ENCODE peak calls at places on chromosome 17, in four cellular contexts. X, D, S and N are unnamed samples.

GRCh38 chr17:77527394-77527793 is 386.6 kb downstream of the SEC14L1 start:
- DNase-seq in S (no peak), D (no peak), X (no peak), N (no peak)

GRCh38 chr17:53844476-53845107 is 21.9 kb downstream of the KIF2B start:
- DNase-seq in D (no peak), X (no peak), S (no peak), N (no peak)

GRCh38 chr17:43722269-43722619 is 36.3 kb downstream of the SOST start:
- DNase-seq in X (no peak), S (no peak), D (no peak), N (no peak)

GRCh38 chr17:57898487-57899311 is 48.9 kb upstream of the MRPS23 start:
- DNase-seq in D (peak; percentile 58), S (peak; percentile 60), X (no peak), N (peak; percentile 72)

GRCh38 chr17:72590382-72590781 is 469.6 kb downstream of the SOX9 start:
- DNase-seq in X (no peak), S (no peak), D (no peak), N (peak; percentile 19)

GRCh38 chr17:15444805-15445204 is 22.6 kb downstream of the CDRT4 start:
- DNase-seq in X (no peak), D (peak; percentile 37), S (no peak), N (no peak)

GRCh38 chr17:65122836-65123756 is 14.1 kb upstream of the RGS9 start:
- DNase-seq in S (peak; percentile 69), D (peak; percentile 95), X (peak; percentile 66), N (peak; percentile 83)

GRCh38 chr17:67125417-67125816 is 81.1 kb downstream of the CACNG1 start:
- DNase-seq in D (peak; percentile 71), X (no peak), S (no peak), N (no peak)

GRCh38 chr17:44961921-44962350 is 6.2 kb downstream of the C1QL1 start:
- DNase-seq in S (no peak), X (no peak), D (no peak), N (peak; percentile 49)

GRCh38 chr17:34556384-34556783 is 23.0 kb upstream of the TMEM132E start:
- DNase-seq in D (no peak), S (no peak), X (no peak), N (no peak)

GRCh38 chr17:78231991-78232759 is 744 bp downstream of the TMEM235 start:
- DNase-seq in S (no peak), X (no peak), D (peak; percentile 85), N (no peak)

GRCh38 chr17:81511800-81512559 is 619 bp downstream of the ACTG1 start:
- DNase-seq in S (no peak), D (no peak), X (no peak), N (no peak)

GRCh38 chr17:82388223-82388921 is 16.8 kb downstream of the UTS2R start:
- DNase-seq in D (peak; percentile 63), X (no peak), S (no peak), N (peak; percentile 55)

GRCh38 chr17:73874008-73874407 is 229.8 kb upstream of the SDK2 start:
- DNase-seq in S (no peak), X (peak; percentile 27), D (no peak), N (no peak)
- TF ChIP-seq TCF12 in S (no peak), X (no peak), D (no peak), N (no peak)

GRCh38 chr17:4786111-4786491 is at the start of gene VMO1:
- DNase-seq in D (peak; percentile 73), S (no peak), X (no peak), N (no peak)
- TF ChIP-seq TCF12 in D (no peak), S (no peak), X (no peak), N (no peak)

DNA sequence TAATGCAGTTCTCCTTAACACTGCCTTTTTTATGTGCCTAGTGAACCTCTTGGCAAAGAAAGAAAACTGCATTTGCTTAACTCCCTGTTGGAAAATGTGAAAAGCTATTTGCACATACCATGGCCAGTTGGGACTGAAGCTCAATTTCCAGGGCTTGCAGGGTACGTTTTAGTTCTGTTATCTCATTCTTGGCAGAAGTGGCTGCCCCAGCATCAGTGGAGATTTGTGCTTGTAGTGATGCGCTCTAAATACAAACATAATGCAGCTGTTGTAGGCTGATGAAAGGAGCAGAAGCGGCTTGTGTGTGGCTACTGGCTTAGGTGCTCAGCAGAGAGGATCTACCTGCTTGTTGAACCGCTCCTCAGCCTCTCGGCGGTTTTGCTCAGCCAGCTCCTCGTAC is 3.7 kb downstream of the KRT24 start:
- DNase-seq in X (no peak), S (no peak), D (no peak), N (no peak)
- TF ChIP-seq TCF12 in X (no peak), S (no peak), D (no peak), N (no peak)

DNA sequence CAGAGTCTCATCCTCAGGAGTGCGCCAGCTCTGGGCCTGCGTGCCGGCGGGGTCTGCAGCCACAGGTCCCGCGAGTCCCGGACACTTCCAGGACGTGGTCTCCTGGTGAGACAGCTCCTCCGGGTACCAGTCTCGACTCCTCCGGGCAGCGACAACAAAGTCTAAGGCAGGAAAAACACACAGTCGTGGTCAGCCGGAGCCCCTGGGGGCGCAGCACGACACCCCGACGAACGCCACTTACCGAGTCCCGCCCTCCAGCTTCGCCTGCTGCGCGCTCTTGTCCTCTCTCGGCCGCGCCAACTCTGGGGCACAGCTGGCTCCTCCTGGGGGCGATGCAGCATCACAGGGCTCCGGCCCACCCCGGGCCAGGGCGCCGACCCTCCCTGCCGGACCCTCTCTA is 13.4 kb downstream of the MIS12 start:
- DNase-seq in S (no peak), D (peak; percentile 78), X (no peak), N (no peak)
- TF ChIP-seq TCF12 in S (no peak), D (no peak), X (no peak), N (no peak)

GRCh38 chr17:19390951-19391350 is 4.0 kb upstream of the MFAP4 start:
- DNase-seq in X (no peak), S (no peak), D (no peak), N (no peak)

GRCh38 chr17:19387921-19388521 is 1.0 kb upstream of the MFAP4 start:
- DNase-seq in X (no peak), D (no peak), S (no peak), N (no peak)

GRCh38 chr17:19388791-19389190 is 1.8 kb upstream of the MFAP4 start:
- DNase-seq in S (no peak), D (no peak), X (no peak), N (no peak)

GRCh38 chr17:19391432-19391831 is 4.4 kb upstream of the MFAP4 start:
- DNase-seq in X (no peak), S (no peak), D (no peak), N (no peak)

GRCh38 chr17:19389386-19389785 is 2.4 kb upstream of the MFAP4 start:
- DNase-seq in D (no peak), X (no peak), S (no peak), N (no peak)
- TF ChIP-seq TCF12 in D (no peak), X (no peak), S (no peak), N (no peak)

GRCh38 chr17:2693561-2694380 is 17.8 kb downstream of the CLUH start:
- DNase-seq in S (no peak), D (peak; percentile 27), X (no peak), N (no peak)
- TF ChIP-seq TCF12 in S (no peak), D (no peak), X (no peak), N (no peak)

GRCh38 chr17:21166599-21167265 is 40.0 kb downstream of the DHRS7B start:
- DNase-seq in S (no peak), X (no peak), D (no peak), N (no peak)
- TF ChIP-seq TCF12 in S (no peak), X (no peak), D (no peak), N (no peak)

GRCh38 chr17:60107526-60108257 is 29.0 kb upstream of the HEATR6 start:
- DNase-seq in S (no peak), X (no peak), D (no peak), N (no peak)
- TF ChIP-seq TCF12 in S (no peak), X (no peak), D (no peak), N (no peak)

GRCh38 chr17:75098861-75099260 is 10.9 kb upstream of the ARMC7 start:
- DNase-seq in X (no peak), D (no peak), S (no peak), N (no peak)

GRCh38 chr17:75096082-75096625 is 8.4 kb downstream of the SLC16A5 start:
- DNase-seq in D (no peak), S (no peak), X (no peak), N (peak; percentile 91)

GRCh38 chr17:75099881-75100595 is 9.7 kb upstream of the ARMC7 start:
- DNase-seq in D (no peak), S (no peak), X (no peak), N (no peak)

GRCh38 chr17:75094871-75095399 is 7.2 kb downstream of the SLC16A5 start:
- DNase-seq in X (no peak), D (peak; percentile 57), S (no peak), N (no peak)

GRCh38 chr17:75097865-75098264 is 10.1 kb downstream of the SLC16A5 start:
- DNase-seq in D (no peak), X (no peak), S (no peak), N (no peak)
- TF ChIP-seq TCF12 in D (no peak), X (no peak), S (no peak), N (no peak)

DNA sequence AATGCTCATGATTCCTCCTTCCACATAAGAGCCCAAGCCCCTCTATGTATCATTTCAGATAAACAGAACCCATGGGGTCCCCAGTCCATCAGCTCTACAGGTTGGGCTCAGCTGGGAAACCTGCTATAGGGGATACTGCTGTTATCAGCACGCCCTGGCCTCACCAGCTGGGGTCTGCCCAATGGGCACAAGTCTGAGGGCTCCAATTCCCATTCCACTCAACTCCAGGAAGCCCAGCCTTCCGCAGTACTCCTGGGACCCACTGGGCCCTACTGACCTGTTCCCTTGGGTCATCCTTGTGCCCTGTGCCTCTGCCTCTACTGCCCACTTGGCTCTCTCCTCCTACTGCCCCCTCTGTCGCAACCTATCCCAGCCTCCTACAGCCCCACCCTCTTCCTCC is 16.2 kb upstream of the XYLT2 start:
- DNase-seq in D (no peak), X (no peak), S (no peak), N (no peak)
- TF ChIP-seq TCF12 in D (no peak), X (no peak), S (no peak), N (no peak)